ENCODE peak calls at places on chromosomes 11 and 22, in six cellular contexts. One of them, this sample, is unnamed.

GRCh38 chr11:128355558-128355957 is 231.8 kb downstream of the ETS1 start:
- DNase-seq in ovary: no peak
- DNase-seq in sigmoid colon: no peak
- DNase-seq in A549: no peak
- DNase-seq in stomach: no peak
- DNase-seq in transverse colon: no peak
- DNase-seq in this sample: no peak

GRCh38 chr22:29992341-29993275 is 87.7 kb upstream of the HORMAD2 start:
- DNase-seq in sigmoid colon: no peak
- DNase-seq in stomach: no peak
- DNase-seq in transverse colon: no peak
- DNase-seq in A549: no peak
- DNase-seq in ovary: no peak
- DNase-seq in this sample: no peak

GRCh38 chr11:66543263-66544107 is 2.4 kb downstream of the ZDHHC24 start:
- DNase-seq in A549: no peak
- DNase-seq in ovary: peak; percentile 58
- DNase-seq in transverse colon: peak; percentile 60
- DNase-seq in sigmoid colon: no peak
- DNase-seq in stomach: peak; percentile 47
- DNase-seq in this sample: no peak

GRCh38 chr22:50621491-50621880 is 6.5 kb downstream of the ARSA start:
- DNase-seq in sigmoid colon: no peak
- DNase-seq in stomach: no peak
- DNase-seq in transverse colon: peak; percentile 44
- DNase-seq in ovary: no peak
- DNase-seq in A549: no peak
- DNase-seq in this sample: no peak

GRCh38 chr22:32880906-32881596 is 79.5 kb downstream of the TIMP3 start:
- DNase-seq in A549: no peak
- DNase-seq in stomach: peak; percentile 26
- DNase-seq in sigmoid colon: peak; percentile 80
- DNase-seq in ovary: peak; percentile 94
- DNase-seq in transverse colon: peak; percentile 23
- DNase-seq in this sample: no peak

GRCh38 chr11:78432058-78432515 is 14.5 kb upstream of the GAB2 start:
- DNase-seq in transverse colon: no peak
- DNase-seq in sigmoid colon: no peak
- DNase-seq in ovary: no peak
- DNase-seq in A549: peak; percentile 20
- DNase-seq in stomach: no peak
- DNase-seq in this sample: no peak

GRCh38 chr11:25423436-25424184 is 908.3 kb upstream of the ANO3 start:
- DNase-seq in sigmoid colon: no peak
- DNase-seq in A549: no peak
- DNase-seq in ovary: no peak
- DNase-seq in stomach: no peak
- DNase-seq in transverse colon: no peak
- DNase-seq in this sample: no peak

GRCh38 chr22:28962042-28962554 is 78.7 kb downstream of the ZNRF3 start:
- DNase-seq in stomach: no peak
- DNase-seq in sigmoid colon: no peak
- DNase-seq in transverse colon: no peak
- DNase-seq in ovary: no peak
- DNase-seq in A549: no peak
- DNase-seq in this sample: no peak

GRCh38 chr11:6670202-6670830 is 12.8 kb downstream of the MRPL17 start:
- DNase-seq in A549: no peak
- DNase-seq in sigmoid colon: no peak
- DNase-seq in stomach: no peak
- DNase-seq in transverse colon: no peak
- DNase-seq in ovary: no peak
- DNase-seq in this sample: no peak

DNA sequence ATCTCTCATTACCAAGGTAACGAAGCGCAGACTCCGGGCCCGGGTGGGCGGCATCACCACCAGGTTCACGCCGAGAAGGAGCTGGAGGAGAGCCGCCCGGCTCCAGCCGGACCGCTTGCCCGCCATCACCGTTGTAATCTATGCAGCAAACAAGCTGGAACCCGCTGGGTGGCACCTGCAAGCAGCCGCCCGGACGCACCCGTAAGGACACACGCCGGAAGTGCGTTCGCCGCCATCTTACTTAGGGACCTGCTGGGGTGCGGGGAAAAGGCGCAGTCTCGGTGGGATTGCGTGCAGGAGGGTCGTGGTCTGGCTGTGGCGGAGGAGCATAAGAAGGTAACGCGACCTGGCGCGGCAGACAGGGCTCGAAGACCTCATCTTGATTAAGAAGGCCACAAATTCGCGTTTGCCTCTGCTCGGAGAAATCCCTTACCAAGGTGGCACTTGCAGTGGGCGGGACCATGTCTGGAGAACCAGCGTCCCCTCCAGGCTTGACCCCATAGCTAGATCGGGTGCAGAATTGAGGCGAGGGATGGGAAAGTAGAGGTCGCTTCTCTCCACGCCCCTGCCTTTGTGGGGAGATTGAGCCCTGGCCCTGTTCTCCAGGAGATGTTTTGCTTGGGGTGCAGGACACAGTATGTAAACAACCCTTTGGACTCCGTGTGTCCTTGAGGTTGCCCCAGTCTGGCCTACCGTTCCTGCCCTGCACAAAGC is at the start of gene ACP2:
- DNase-seq in transverse colon: peak; percentile 91
- DNase-seq in A549: peak; percentile 94
- DNase-seq in ovary: peak; percentile 84
- DNase-seq in stomach: peak; percentile 93
- DNase-seq in sigmoid colon: peak; percentile 94
- DNase-seq in this sample: peak; percentile 84
- TF ChIP-seq EP300 in transverse colon: no peak
- TF ChIP-seq EP300 in A549: no peak
- TF ChIP-seq EP300 in ovary: no peak
- TF ChIP-seq EP300 in stomach: no peak
- TF ChIP-seq EP300 in sigmoid colon: no peak
- TF ChIP-seq EP300 in this sample: peak; percentile 89

GRCh38 chr11:116294630-116295029 is 478.2 kb downstream of the BUD13 start:
- DNase-seq in transverse colon: no peak
- DNase-seq in A549: peak; percentile 10
- DNase-seq in sigmoid colon: no peak
- DNase-seq in ovary: no peak
- DNase-seq in stomach: no peak
- DNase-seq in this sample: no peak
- TF ChIP-seq EP300 in transverse colon: no peak
- TF ChIP-seq EP300 in A549: no peak
- TF ChIP-seq EP300 in sigmoid colon: no peak
- TF ChIP-seq EP300 in ovary: no peak
- TF ChIP-seq EP300 in stomach: no peak
- TF ChIP-seq EP300 in this sample: no peak

GRCh38 chr11:65491614-65492386 is 7.0 kb upstream of the MALAT1 start:
- DNase-seq in transverse colon: peak; percentile 90
- DNase-seq in ovary: peak; percentile 63
- DNase-seq in sigmoid colon: peak; percentile 94
- DNase-seq in stomach: peak; percentile 86
- DNase-seq in A549: peak; percentile 96
- DNase-seq in this sample: peak; percentile 81
- TF ChIP-seq EP300 in transverse colon: peak; percentile 81
- TF ChIP-seq EP300 in ovary: no peak
- TF ChIP-seq EP300 in sigmoid colon: peak; percentile 54
- TF ChIP-seq EP300 in stomach: peak; percentile 63
- TF ChIP-seq EP300 in A549: no peak
- TF ChIP-seq EP300 in this sample: peak; percentile 27

DNA sequence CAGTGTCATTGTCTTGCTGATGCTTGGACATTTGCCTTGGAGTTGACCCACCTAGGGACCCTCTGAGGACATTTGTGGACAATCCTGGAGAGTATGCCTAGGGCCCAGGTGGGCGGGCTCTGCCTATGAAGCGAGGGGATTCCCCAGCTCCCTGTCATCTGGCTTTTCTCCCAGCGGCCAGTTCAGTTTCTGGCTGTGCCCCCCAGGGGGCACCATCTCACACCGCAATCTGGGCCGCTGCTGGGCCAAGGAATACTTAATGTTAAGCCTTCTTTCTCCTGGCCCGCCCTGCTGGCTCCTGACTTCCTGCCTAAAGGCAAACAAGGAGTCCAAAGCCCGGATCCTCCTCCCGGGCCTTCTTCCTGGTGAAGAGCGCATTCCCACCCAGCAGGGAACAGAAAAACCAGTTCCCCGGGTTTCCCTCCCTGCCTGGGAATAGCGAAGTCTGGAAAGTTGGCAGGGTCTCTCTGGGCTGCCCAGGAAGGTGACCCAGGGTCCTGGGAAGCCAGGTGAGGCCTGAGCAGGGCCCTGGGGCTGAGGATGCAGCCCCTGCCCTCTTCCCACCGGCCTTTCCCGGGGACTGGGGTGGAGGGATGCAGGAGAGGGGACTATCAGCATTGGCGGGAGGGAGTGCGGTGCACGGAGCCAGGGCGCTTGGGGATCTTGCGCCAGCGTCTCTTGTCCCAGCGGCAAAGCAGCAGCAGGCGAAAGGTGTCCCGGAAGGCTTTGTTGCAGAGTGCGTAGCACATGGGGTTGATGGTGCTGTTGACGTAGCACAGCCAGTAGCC is 11.9 kb downstream of the CHRM1 start:
- DNase-seq in ovary: no peak
- DNase-seq in stomach: peak; percentile 90
- DNase-seq in transverse colon: peak; percentile 85
- DNase-seq in A549: peak; percentile 56
- DNase-seq in sigmoid colon: peak; percentile 72
- DNase-seq in this sample: peak; percentile 25
- TF ChIP-seq EP300 in ovary: no peak
- TF ChIP-seq EP300 in stomach: no peak
- TF ChIP-seq EP300 in transverse colon: no peak
- TF ChIP-seq EP300 in A549: no peak
- TF ChIP-seq EP300 in sigmoid colon: no peak
- TF ChIP-seq EP300 in this sample: no peak